ENCODE peak calls at places on chromosomes 3 and 15, in eight cellular contexts. Q, B, U, J, E, M, V and N are unnamed samples.

GRCh38 chr15:72923304-72923703 is 129.0 kb upstream of the NEO1 start:
- DNase-seq in B (no peak), V (no peak), M (no peak), J (no peak), U (no peak), Q (no peak), E (peak; percentile 10), N (no peak)

GRCh38 chr15:29921130-29921601 is 98.9 kb upstream of the TJP1 start:
- DNase-seq in J (no peak), M (no peak), Q (no peak), E (peak; percentile 59), V (no peak), U (no peak), B (no peak), N (no peak)

GRCh38 chr3:38308456-38308855 is 26.4 kb downstream of the SLC22A14 start:
- DNase-seq in Q (no peak), U (no peak), M (no peak), V (no peak), E (no peak), B (no peak), J (no peak), N (no peak)

GRCh38 chr3:184597783-184598182 is 36.2 kb downstream of the EPHB3 start:
- DNase-seq in Q (no peak), V (no peak), E (no peak), U (no peak), J (no peak), B (no peak), M (no peak), N (no peak)

GRCh38 chr3:58190291-58190690 is 20.5 kb downstream of the DNASE1L3 start:
- DNase-seq in M (no peak), B (no peak), E (no peak), J (no peak), Q (no peak), U (no peak), V (no peak), N (no peak)

GRCh38 chr3:12237912-12238650 is 50.8 kb upstream of the PPARG start:
- DNase-seq in V (no peak), J (peak; percentile 72), U (peak; percentile 59), E (no peak), Q (no peak), M (no peak), B (no peak), N (no peak)

GRCh38 chr3:70531063-70531657 is 218.7 kb upstream of the MDFIC2 start:
- DNase-seq in Q (no peak), V (no peak), U (peak; percentile 47), J (peak; percentile 64), E (no peak), M (no peak), B (no peak), N (peak; percentile 7)

GRCh38 chr15:60392986-60393811 is 4.6 kb downstream of the ANXA2 start:
- DNase-seq in M (peak; percentile 85), E (peak; percentile 98), U (peak; percentile 100), J (peak; percentile 98), Q (peak; percentile 31), B (peak; percentile 76), V (no peak), N (no peak)

GRCh38 chr15:98433856-98434255 is 214.5 kb upstream of the IGF1R start:
- DNase-seq in V (no peak), B (no peak), E (no peak), M (no peak), Q (no peak), U (no peak), J (no peak), N (no peak)

GRCh38 chr3:19547665-19548464 is 386.2 kb downstream of the EFHB start:
- DNase-seq in J (no peak), U (no peak), M (peak; percentile 23), E (no peak), V (no peak), Q (no peak), B (no peak), N (no peak)

GRCh38 chr3:55571216-55571813 is 84.2 kb upstream of the WNT5A start:
- DNase-seq in B (no peak), M (no peak), U (no peak), E (no peak), V (no peak), Q (no peak), J (no peak), N (no peak)

GRCh38 chr3:141465221-141465620 is 21.6 kb upstream of the RASA2 start:
- DNase-seq in U (peak; percentile 52), M (no peak), V (no peak), B (no peak), E (no peak), J (peak; percentile 62), Q (no peak), N (no peak)
- TF ChIP-seq CTCF in U (peak; percentile 48), M (no peak), V (no peak), B (peak; percentile 28), E (no peak), J (peak; percentile 34), Q (no peak), N (no peak)

GRCh38 chr3:161851941-161852566 is 355.4 kb downstream of the OTOL1 start:
- DNase-seq in B (peak; percentile 33), U (peak; percentile 59), M (peak; percentile 63), E (peak; percentile 46), J (peak; percentile 71), Q (no peak), V (no peak), N (peak; percentile 43)
- TF ChIP-seq CTCF in B (peak; percentile 44), U (peak; percentile 86), M (peak; percentile 54), E (peak; percentile 84), J (peak; percentile 87), Q (no peak), V (peak; percentile 55), N (peak; percentile 84)

GRCh38 chr3:176647988-176648387 is 549.3 kb downstream of the TBL1XR1 start:
- DNase-seq in E (no peak), Q (no peak), V (no peak), B (no peak), J (no peak), M (no peak), U (no peak), N (no peak)

GRCh38 chr3:176651622-176652021 is 545.7 kb downstream of the TBL1XR1 start:
- DNase-seq in J (peak; percentile 10), U (peak; percentile 2), M (no peak), B (no peak), E (no peak), V (no peak), Q (no peak), N (no peak)

DNA sequence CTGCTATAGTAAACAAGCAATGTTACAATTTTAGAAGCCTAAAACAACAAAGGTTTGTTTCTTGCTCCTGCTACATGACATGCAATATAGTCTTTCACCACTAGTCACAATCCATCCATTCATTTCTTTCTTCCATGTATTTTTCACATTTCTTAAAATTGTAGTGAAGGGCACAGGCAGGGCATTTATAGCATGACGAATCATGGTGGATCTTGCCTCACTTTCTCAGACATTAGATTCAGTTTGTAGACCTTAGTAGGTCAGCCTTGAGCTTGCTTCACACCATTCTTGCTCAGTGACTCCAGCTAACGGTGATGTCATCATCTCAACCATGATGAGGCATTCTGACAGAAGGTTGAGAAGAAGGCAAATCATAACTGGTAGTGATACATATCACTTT is 546.8 kb downstream of the TBL1XR1 start:
- DNase-seq in J (peak; percentile 74), Q (no peak), B (no peak), V (no peak), M (no peak), E (no peak), U (peak; percentile 65), N (no peak)
- TF ChIP-seq CTCF in J (peak; percentile 29), Q (no peak), B (no peak), V (no peak), M (no peak), E (peak; percentile 50), U (peak; percentile 32), N (no peak)

GRCh38 chr15:51622269-51623180 is at the start of gene DMXL2:
- DNase-seq in E (peak; percentile 65), J (peak; percentile 88), Q (peak; percentile 22), U (peak; percentile 78), B (peak; percentile 81), M (peak; percentile 86), V (peak; percentile 65), N (peak; percentile 79)

GRCh38 chr15:51621155-51621554 is 1.4 kb downstream of the DMXL2 start:
- DNase-seq in E (no peak), V (no peak), Q (no peak), J (no peak), M (no peak), U (no peak), B (no peak), N (no peak)

GRCh38 chr15:51620647-51621046 is 1.9 kb downstream of the DMXL2 start:
- DNase-seq in M (no peak), B (no peak), V (no peak), J (no peak), E (no peak), Q (no peak), U (no peak), N (peak; percentile 19)

GRCh38 chr15:51623386-51623938 is 891 bp upstream of the DMXL2 start:
- DNase-seq in U (no peak), E (no peak), B (no peak), J (no peak), M (peak; percentile 89), V (no peak), Q (no peak), N (no peak)

GRCh38 chr15:51621917-51622268 is 678 bp downstream of the DMXL2 start:
- DNase-seq in J (peak; percentile 74), E (peak; percentile 21), V (peak; percentile 26), B (peak; percentile 42), U (peak; percentile 59), Q (no peak), M (peak; percentile 65), N (peak; percentile 60)
- TF ChIP-seq CTCF in J (peak; percentile 26), E (no peak), V (no peak), B (no peak), U (peak; percentile 11), Q (no peak), M (no peak), N (peak; percentile 14)

DNA sequence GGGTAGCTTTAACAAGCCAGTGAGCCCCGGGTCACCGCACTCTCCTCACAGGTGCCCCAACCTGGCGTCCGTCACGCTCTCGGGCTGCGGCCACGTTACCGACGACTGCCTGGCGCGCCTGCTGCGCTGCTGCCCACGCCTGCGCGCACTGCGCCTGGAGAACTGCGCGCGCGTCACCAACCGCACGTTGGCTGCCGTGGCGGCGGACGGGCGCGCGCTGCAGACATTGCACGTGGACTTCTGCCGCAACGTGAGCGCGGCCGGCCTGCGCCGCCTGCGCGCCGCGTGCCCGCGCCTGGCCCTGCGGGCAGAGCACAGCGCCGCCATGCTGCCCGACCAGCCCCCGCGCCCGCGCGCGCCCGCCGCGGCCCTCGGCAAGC is 3.4 kb downstream of the FBXL22 start:
- DNase-seq in V (peak; percentile 97), Q (peak; percentile 44), E (peak; percentile 79), U (peak; percentile 90), M (peak; percentile 84), J (peak; percentile 90), B (peak; percentile 84), N (peak; percentile 91)
- TF ChIP-seq CTCF in V (no peak), Q (no peak), E (no peak), U (no peak), M (no peak), J (no peak), B (peak; percentile 21), N (peak; percentile 37)

DNA sequence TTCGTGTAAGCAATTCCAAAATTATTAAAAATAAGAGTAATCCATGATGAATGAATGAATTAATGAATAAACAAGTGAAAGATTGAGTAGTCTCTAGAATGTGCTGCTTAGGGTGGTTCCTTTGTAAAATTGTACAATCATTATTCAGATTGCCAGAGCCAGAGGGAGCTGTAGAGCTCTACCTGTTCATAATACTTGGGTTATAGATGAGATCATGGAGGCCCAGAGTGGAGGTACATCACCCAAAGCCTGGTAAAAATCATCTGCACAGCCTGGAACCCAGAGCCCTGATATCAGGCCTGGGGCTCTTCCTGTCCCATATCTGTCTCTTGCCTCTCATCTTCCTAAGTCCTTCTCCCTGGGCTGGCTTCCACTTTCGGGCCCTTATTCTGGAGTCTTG is 297.2 kb downstream of the RPLP1 start:
- DNase-seq in J (peak; percentile 38), B (no peak), V (no peak), Q (no peak), E (peak; percentile 13), U (no peak), M (no peak), N (no peak)
- TF ChIP-seq CTCF in J (peak; percentile 22), B (no peak), V (peak; percentile 20), Q (no peak), E (peak; percentile 50), U (peak; percentile 36), M (peak; percentile 26), N (peak; percentile 16)